ENCODE peak calls at places on chromosomes 11 and 22, in five cellular contexts. Q is nephron progenitor cell, O is NCI-H526 treated with DMSO at 0.1 percent for 48 hours, K is glutamatergic neuron, Z is heart right ventricle. L is an unnamed sample.

GRCh38 chr11:109785714-109786113 is 307.5 kb upstream of the ZC3H12C start:
- DNase-seq in Q (no peak), O (no peak), K (no peak), Z (no peak), L (no peak)

GRCh38 chr22:35305525-35306070 is 5.9 kb downstream of the TOM1 start:
- DNase-seq in Q (no peak), O (no peak), K (no peak), Z (no peak), L (no peak)

GRCh38 chr11:73163638-73164174 is 21.6 kb upstream of the FCHSD2 start:
- DNase-seq in Q (no peak), O (no peak), K (no peak), Z (no peak), L (no peak)

GRCh38 chr11:83299681-83300080 is 13.5 kb upstream of the CCDC90B start:
- DNase-seq in Q (no peak), O (no peak), K (no peak), Z (no peak), L (no peak)

GRCh38 chr22:35596821-35597220 is 20.3 kb downstream of the MB start:
- DNase-seq in Q (no peak), O (no peak), K (no peak), Z (peak; percentile 68), L (no peak)

GRCh38 chr11:1092145-1092670 is 17.5 kb downstream of the MUC2 start:
- DNase-seq in Q (no peak), O (no peak), K (no peak), Z (peak; percentile 1), L (no peak)

GRCh38 chr11:17939542-17939941 is 73.3 kb downstream of the SERGEF start:
- DNase-seq in Q (no peak), O (no peak), K (no peak), Z (peak; percentile 28), L (no peak)

GRCh38 chr11:35162795-35163194 is 23.8 kb downstream of the CD44 start:
- DNase-seq in Q (no peak), O (no peak), K (no peak), Z (no peak), L (no peak)

GRCh38 chr22:29632672-29633071 is 29.2 kb downstream of the NF2 start:
- DNase-seq in Q (no peak), O (no peak), K (no peak), Z (no peak), L (no peak)

GRCh38 chr22:39292002-39292401 is 27.4 kb downstream of the RPL3 start:
- DNase-seq in Q (no peak), O (no peak), K (no peak), Z (no peak), L (no peak)

GRCh38 chr11:114318361-114318760 is 22.2 kb downstream of the NNMT start:
- DNase-seq in Q (no peak), O (no peak), K (no peak), Z (no peak), L (no peak)

GRCh38 chr11:86608251-86608799 is 64.1 kb downstream of the ME3 start:
- DNase-seq in Q (peak; percentile 43), O (peak; percentile 66), K (peak; percentile 49), Z (peak; percentile 68), L (peak; percentile 77)

GRCh38 chr11:67605231-67606011 is 1.3 kb upstream of the NDUFV1 start:
- DNase-seq in Q (no peak), O (no peak), K (no peak), Z (no peak), L (no peak)

GRCh38 chr11:27700351-27701261 is at the start of gene BDNF:
- DNase-seq in Q (peak; percentile 57), O (no peak), K (peak; percentile 43), Z (no peak), L (no peak)

GRCh38 chr22:19352766-19353165 is 61.2 kb upstream of the CLTCL1 start:
- DNase-seq in Q (no peak), O (no peak), K (no peak), Z (no peak), L (no peak)

GRCh38 chr11:113289341-113290187 is 24.8 kb upstream of the TTC12 start:
- DNase-seq in Q (peak; percentile 82), O (peak; percentile 68), K (peak; percentile 83), Z (peak; percentile 67), L (peak; percentile 31)

GRCh38 chr22:46663001-46663400 is 42.8 kb downstream of the GRAMD4 start:
- DNase-seq in Q (no peak), O (no peak), K (no peak), Z (no peak), L (no peak)

GRCh38 chr11:73907191-73907590 is 30.4 kb downstream of the PAAF1 start:
- DNase-seq in Q (no peak), O (no peak), K (no peak), Z (no peak), L (no peak)

GRCh38 chr11:1880746-1881441 is 10.8 kb downstream of the PRR33 start:
- DNase-seq in Q (no peak), O (no peak), K (no peak), Z (no peak), L (no peak)

GRCh38 chr11:115644846-115645245 is 140.6 kb upstream of the CADM1 start:
- DNase-seq in Q (peak; percentile 37), O (no peak), K (no peak), Z (no peak), L (no peak)

GRCh38 chr11:87359401-87359800 is 321.7 kb downstream of the TMEM135 start:
- DNase-seq in Q (no peak), O (peak; percentile 61), K (no peak), Z (no peak), L (no peak)

GRCh38 chr22:27879923-27880322 is 39.1 kb downstream of the PITPNB start:
- DNase-seq in Q (peak; percentile 29), O (peak; percentile 1), K (no peak), Z (no peak), L (no peak)

GRCh38 chr11:100876826-100877545 is 189.9 kb downstream of the ARHGAP42 start:
- DNase-seq in Q (peak; percentile 9), O (no peak), K (no peak), Z (no peak), L (no peak)